ENCODE peak calls at places on chromosomes 11 and 22, in seven cellular contexts. P is foreskin fibroblast; K is mucosa of gallbladder; G is NCI-H345; U is right atrium auricular region; Z is H1; T is activated naive CD8-positive, alpha-beta T cell treated with anti-CD3 and anti-CD28 coated beads, Interleukin-2, amount 50 U/mL, for 24 hours. I is an unnamed sample.

GRCh38 chr11:115911656-115912055 is 407.4 kb upstream of the CADM1 start:
- DNase-seq in P (no peak), K (no peak), G (peak), U (no peak), Z (no peak), T (no peak), I (no peak)

GRCh38 chr11:119315139-119316016 is 1.6 kb downstream of the MCAM start:
- DNase-seq in P (peak), K (no peak), G (no peak), U (no peak), Z (no peak), T (peak), I (peak)

GRCh38 chr11:10298342-10298741 is 4.3 kb upstream of the SBF2 start:
- DNase-seq in P (peak), K (no peak), G (peak), U (no peak), Z (no peak), T (peak), I (no peak)

GRCh38 chr22:29751139-29751538 is 15.7 kb downstream of the ZMAT5 start:
- DNase-seq in P (peak), K (no peak), G (no peak), U (no peak), Z (no peak), T (no peak), I (no peak)

GRCh38 chr11:94603587-94603986 is 36.4 kb downstream of the PIWIL4 start:
- DNase-seq in P (no peak), K (no peak), G (no peak), U (no peak), Z (no peak), T (no peak), I (no peak)

GRCh38 chr22:48335442-48336139 is 1492.1 kb downstream of the BRD1 start:
- DNase-seq in P (no peak), K (no peak), G (no peak), U (no peak), Z (no peak), T (no peak), I (no peak)

GRCh38 chr11:12840871-12841516 is 166.8 kb downstream of the TEAD1 start:
- DNase-seq in P (peak), K (no peak), G (no peak), U (no peak), Z (no peak), T (no peak), I (no peak)

GRCh38 chr11:110089617-110090282 is 3.4 kb upstream of the ZC3H12C start:
- DNase-seq in P (no peak), K (no peak), G (no peak), U (no peak), Z (no peak), T (no peak), I (no peak)

GRCh38 chr11:11349870-11350325 is 3.2 kb downstream of the CSNK2A3 start:
- DNase-seq in P (peak), K (peak), G (no peak), U (no peak), Z (no peak), T (no peak), I (peak)

GRCh38 chr11:43278302-43278956 is 33.4 kb upstream of the API5 start:
- DNase-seq in P (peak), K (no peak), G (peak), U (no peak), Z (no peak), T (no peak), I (peak)

GRCh38 chr22:20319041-20319744 is 667 bp downstream of the DGCR6L start:
- DNase-seq in P (peak), K (no peak), G (no peak), U (peak), Z (no peak), T (no peak), I (peak)

GRCh38 chr22:39997939-39998726 is 3.4 kb downstream of the FAM83F start:
- DNase-seq in P (no peak), K (peak), G (peak), U (no peak), Z (no peak), T (no peak), I (no peak)

GRCh38 chr11:123654566-123655081 is at the start of gene SCN3B:
- DNase-seq in P (peak), K (peak), G (peak), U (no peak), Z (no peak), T (peak), I (peak)

GRCh38 chr11:44340656-44341055 is 30.7 kb upstream of the ALX4 start:
- DNase-seq in P (no peak), K (no peak), G (no peak), U (no peak), Z (no peak), T (no peak), I (no peak)

GRCh38 chr11:46537121-46537520 is 56.7 kb downstream of the AMBRA1 start:
- DNase-seq in P (peak), K (no peak), G (no peak), U (no peak), Z (no peak), T (no peak), I (no peak)

GRCh38 chr11:129282634-129283033 is 90.5 kb upstream of the ARHGAP32 start:
- DNase-seq in P (no peak), K (no peak), G (peak), U (no peak), Z (no peak), T (no peak), I (no peak)

GRCh38 chr11:118928108-118928869 is 2.6 kb upstream of the BCL9L start:
- DNase-seq in P (peak), K (peak), G (peak), U (peak), Z (no peak), T (peak), I (peak)